ENCODE peak calls at places on chromosomes 7 and 10, in eight cellular contexts. One of them, this sample, is unnamed.

GRCh38 chr10:43386981-43387677 is 15.7 kb downstream of the FXYD4 start:
- DNase-seq in fibroblast of lung: no peak
- DNase-seq in GM23248: no peak
- DNase-seq in H9: no peak
- DNase-seq in IMR-90: no peak
- DNase-seq in HCT116: no peak
- DNase-seq in neuronal stem cell: no peak
- DNase-seq in hepatocyte: no peak
- DNase-seq in this sample: no peak

GRCh38 chr7:50660040-50660829 is 95.0 kb upstream of the DDC start:
- DNase-seq in fibroblast of lung: no peak
- DNase-seq in HCT116: no peak
- DNase-seq in neuronal stem cell: no peak
- DNase-seq in IMR-90: no peak
- DNase-seq in GM23248: no peak
- DNase-seq in hepatocyte: no peak
- DNase-seq in H9: no peak
- DNase-seq in this sample: peak; percentile 60

GRCh38 chr7:31696270-31696669 is 9.3 kb downstream of the PPP1R17 start:
- DNase-seq in neuronal stem cell: no peak
- DNase-seq in fibroblast of lung: no peak
- DNase-seq in H9: no peak
- DNase-seq in HCT116: no peak
- DNase-seq in GM23248: peak; percentile 42
- DNase-seq in hepatocyte: no peak
- DNase-seq in IMR-90: no peak
- DNase-seq in this sample: peak; percentile 67

GRCh38 chr7:2219606-2220005 is 13.1 kb downstream of the MAD1L1 start:
- DNase-seq in HCT116: no peak
- DNase-seq in IMR-90: no peak
- DNase-seq in GM23248: no peak
- DNase-seq in fibroblast of lung: no peak
- DNase-seq in hepatocyte: no peak
- DNase-seq in neuronal stem cell: no peak
- DNase-seq in H9: no peak
- DNase-seq in this sample: no peak

GRCh38 chr7:84614821-84615506 is 420.4 kb upstream of the SEMA3A start:
- DNase-seq in neuronal stem cell: no peak
- DNase-seq in H9: no peak
- DNase-seq in GM23248: peak; percentile 10
- DNase-seq in IMR-90: no peak
- DNase-seq in fibroblast of lung: peak; percentile 40
- DNase-seq in HCT116: peak; percentile 2
- DNase-seq in hepatocyte: no peak
- DNase-seq in this sample: no peak

GRCh38 chr10:62166331-62167154 is 102.1 kb downstream of the RTKN2 start:
- DNase-seq in neuronal stem cell: no peak
- DNase-seq in HCT116: no peak
- DNase-seq in H9: no peak
- DNase-seq in hepatocyte: no peak
- DNase-seq in IMR-90: peak; percentile 65
- DNase-seq in fibroblast of lung: peak; percentile 85
- DNase-seq in GM23248: peak; percentile 82
- DNase-seq in this sample: peak; percentile 89

GRCh38 chr10:3067045-3067858 is at the start of gene PFKP:
- DNase-seq in HCT116: no peak
- DNase-seq in neuronal stem cell: no peak
- DNase-seq in GM23248: peak; percentile 55
- DNase-seq in IMR-90: no peak
- DNase-seq in H9: peak; percentile 61
- DNase-seq in fibroblast of lung: no peak
- DNase-seq in hepatocyte: peak; percentile 44
- DNase-seq in this sample: peak; percentile 85

GRCh38 chr7:92602352-92603088 is 12.3 kb upstream of the FAM133B start:
- DNase-seq in H9: no peak
- DNase-seq in hepatocyte: no peak
- DNase-seq in GM23248: peak; percentile 52
- DNase-seq in IMR-90: peak; percentile 47
- DNase-seq in fibroblast of lung: no peak
- DNase-seq in HCT116: no peak
- DNase-seq in neuronal stem cell: no peak
- DNase-seq in this sample: no peak

GRCh38 chr7:19119901-19120486 is 2.6 kb upstream of the TWIST1 start:
- DNase-seq in GM23248: peak; percentile 65
- DNase-seq in hepatocyte: no peak
- DNase-seq in neuronal stem cell: no peak
- DNase-seq in IMR-90: no peak
- DNase-seq in fibroblast of lung: no peak
- DNase-seq in HCT116: no peak
- DNase-seq in H9: no peak
- DNase-seq in this sample: no peak

GRCh38 chr10:6244510-6244909 is 41.8 kb downstream of the PFKFB3 start:
- DNase-seq in IMR-90: no peak
- DNase-seq in GM23248: no peak
- DNase-seq in HCT116: no peak
- DNase-seq in fibroblast of lung: no peak
- DNase-seq in hepatocyte: no peak
- DNase-seq in neuronal stem cell: no peak
- DNase-seq in H9: no peak
- DNase-seq in this sample: no peak

GRCh38 chr7:150854066-150855000 is 2.0 kb downstream of the AOC1 start:
- DNase-seq in fibroblast of lung: no peak
- DNase-seq in HCT116: no peak
- DNase-seq in neuronal stem cell: no peak
- DNase-seq in H9: peak; percentile 15
- DNase-seq in hepatocyte: no peak
- DNase-seq in IMR-90: no peak
- DNase-seq in GM23248: no peak
- DNase-seq in this sample: no peak

GRCh38 chr10:118950190-118950658 is 79.3 kb upstream of the NANOS1 start:
- DNase-seq in GM23248: peak; percentile 40
- DNase-seq in HCT116: no peak
- DNase-seq in neuronal stem cell: no peak
- DNase-seq in hepatocyte: no peak
- DNase-seq in IMR-90: no peak
- DNase-seq in H9: peak; percentile 14
- DNase-seq in fibroblast of lung: no peak
- DNase-seq in this sample: no peak

GRCh38 chr10:93352638-93353383 is 129.3 kb downstream of the MYOF start:
- DNase-seq in IMR-90: peak; percentile 52
- DNase-seq in neuronal stem cell: peak; percentile 46
- DNase-seq in H9: no peak
- DNase-seq in hepatocyte: peak; percentile 68
- DNase-seq in HCT116: no peak
- DNase-seq in GM23248: peak; percentile 56
- DNase-seq in fibroblast of lung: peak; percentile 60
- DNase-seq in this sample: peak; percentile 69

GRCh38 chr7:28807396-28807994 is 150.6 kb downstream of the TRIL start:
- DNase-seq in fibroblast of lung: no peak
- DNase-seq in GM23248: no peak
- DNase-seq in neuronal stem cell: no peak
- DNase-seq in IMR-90: no peak
- DNase-seq in H9: no peak
- DNase-seq in HCT116: no peak
- DNase-seq in hepatocyte: no peak
- DNase-seq in this sample: no peak
- H3K4me2 ChIP-seq in fibroblast of lung: no peak overlapping the region
- H3K4me2 ChIP-seq in GM23248: no peak overlapping the region
- H3K4me2 ChIP-seq in neuronal stem cell: no peak overlapping the region
- H3K4me2 ChIP-seq in IMR-90: no peak overlapping the region
- H3K4me2 ChIP-seq in H9: no peak overlapping the region
- H3K4me2 ChIP-seq in HCT116: no peak overlapping the region
- H3K4me2 ChIP-seq in hepatocyte: no peak overlapping the region
- H3K4me2 ChIP-seq in this sample: no peak overlapping the region

GRCh38 chr10:21516270-21517131 is 9.0 kb downstream of the SKIDA1 start:
- DNase-seq in neuronal stem cell: no peak
- DNase-seq in hepatocyte: peak; percentile 87
- DNase-seq in GM23248: peak; percentile 85
- DNase-seq in H9: peak; percentile 74
- DNase-seq in IMR-90: peak; percentile 78
- DNase-seq in HCT116: no peak
- DNase-seq in fibroblast of lung: peak; percentile 78
- DNase-seq in this sample: peak; percentile 82

GRCh38 chr10:21518629-21519321 is 6.7 kb downstream of the SKIDA1 start:
- DNase-seq in IMR-90: peak; percentile 56
- DNase-seq in HCT116: no peak
- DNase-seq in hepatocyte: peak; percentile 52
- DNase-seq in neuronal stem cell: no peak
- DNase-seq in fibroblast of lung: no peak
- DNase-seq in GM23248: peak; percentile 62
- DNase-seq in H9: no peak
- DNase-seq in this sample: no peak

GRCh38 chr10:21517983-21518628 is 7.4 kb downstream of the SKIDA1 start:
- DNase-seq in HCT116: no peak
- DNase-seq in H9: no peak
- DNase-seq in IMR-90: peak; percentile 68
- DNase-seq in hepatocyte: no peak
- DNase-seq in neuronal stem cell: no peak
- DNase-seq in GM23248: peak; percentile 76
- DNase-seq in fibroblast of lung: peak; percentile 91
- DNase-seq in this sample: peak; percentile 68

GRCh38 chr10:21515581-21516269 is 9.8 kb downstream of the SKIDA1 start:
- DNase-seq in IMR-90: no peak
- DNase-seq in HCT116: no peak
- DNase-seq in H9: no peak
- DNase-seq in hepatocyte: no peak
- DNase-seq in fibroblast of lung: peak; percentile 54
- DNase-seq in neuronal stem cell: no peak
- DNase-seq in GM23248: no peak
- DNase-seq in this sample: no peak

DNA sequence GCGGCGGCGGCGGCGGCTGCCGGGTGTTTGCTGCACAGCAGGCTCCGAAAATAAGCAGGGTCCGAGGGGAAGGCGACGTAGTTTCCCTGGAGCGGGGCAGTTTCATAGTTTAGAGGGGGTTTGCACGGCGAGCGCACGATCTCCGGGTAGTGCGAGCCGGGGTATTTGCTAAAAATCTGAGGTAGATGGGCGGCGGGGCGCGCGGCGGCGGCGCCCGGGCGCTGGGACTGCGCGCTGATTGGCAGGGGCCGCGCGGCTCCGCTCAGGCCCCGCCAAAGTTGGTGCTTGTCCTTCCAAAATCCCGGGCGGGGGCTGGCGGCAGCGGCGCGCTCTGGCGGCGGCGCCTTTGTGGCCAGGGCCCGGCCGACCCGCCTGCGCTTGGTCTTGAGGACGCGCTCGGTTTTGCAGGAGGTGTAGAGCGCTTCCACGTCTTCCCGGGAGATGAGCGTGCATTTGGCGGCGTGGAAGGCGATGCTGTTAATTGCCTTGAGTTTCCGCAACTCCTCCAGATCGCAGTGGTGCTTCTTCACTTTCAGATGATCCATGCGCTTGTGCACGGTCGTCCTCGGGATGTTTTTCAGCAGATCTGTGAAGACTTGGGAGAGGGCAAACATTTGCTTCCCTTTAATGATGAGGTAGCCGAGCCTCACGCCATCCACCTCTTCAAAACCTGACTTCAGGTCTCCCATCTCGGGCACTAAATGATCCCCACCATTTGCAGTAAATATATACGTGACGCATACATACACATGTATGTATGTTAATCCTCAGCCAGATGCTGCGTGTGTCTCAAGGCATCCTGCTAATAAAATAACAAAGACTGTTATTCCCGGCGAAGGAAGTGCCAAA is 8.1 kb downstream of the SKIDA1 start:
- DNase-seq in H9: peak; percentile 79
- DNase-seq in GM23248: peak; percentile 76
- DNase-seq in fibroblast of lung: peak; percentile 72
- DNase-seq in hepatocyte: peak; percentile 52
- DNase-seq in IMR-90: peak; percentile 59
- DNase-seq in HCT116: no peak
- DNase-seq in neuronal stem cell: no peak
- DNase-seq in this sample: peak; percentile 77
- H2AFZ ChIP-seq in H9: no peak overlapping the region
- H2AFZ ChIP-seq in GM23248: peak overlapping the region; percentile 97
- H2AFZ ChIP-seq in fibroblast of lung: peak overlapping the region; percentile 50
- H2AFZ ChIP-seq in hepatocyte: peak overlapping the region; percentile 37
- H2AFZ ChIP-seq in IMR-90: peak overlapping the region; percentile 95
- H2AFZ ChIP-seq in HCT116: peak overlapping the region; percentile 82
- H2AFZ ChIP-seq in neuronal stem cell: no peak overlapping the region
- H2AFZ ChIP-seq in this sample: peak overlapping the region; percentile 87

GRCh38 chr7:101108330-101108857 is 18.5 kb upstream of the SERPINE1 start:
- DNase-seq in HCT116: no peak
- DNase-seq in neuronal stem cell: peak; percentile 39
- DNase-seq in hepatocyte: no peak
- DNase-seq in GM23248: no peak
- DNase-seq in H9: no peak
- DNase-seq in IMR-90: no peak
- DNase-seq in fibroblast of lung: peak; percentile 71
- DNase-seq in this sample: no peak

GRCh38 chr7:101112233-101112632 is 14.7 kb upstream of the SERPINE1 start:
- DNase-seq in fibroblast of lung: peak; percentile 91
- DNase-seq in hepatocyte: no peak
- DNase-seq in GM23248: no peak
- DNase-seq in neuronal stem cell: no peak
- DNase-seq in IMR-90: no peak
- DNase-seq in HCT116: no peak
- DNase-seq in H9: no peak
- DNase-seq in this sample: no peak

GRCh38 chr7:101108961-101109360 is 17.9 kb upstream of the SERPINE1 start:
- DNase-seq in IMR-90: no peak
- DNase-seq in GM23248: peak; percentile 46
- DNase-seq in fibroblast of lung: no peak
- DNase-seq in hepatocyte: no peak
- DNase-seq in neuronal stem cell: no peak
- DNase-seq in HCT116: no peak
- DNase-seq in H9: no peak
- DNase-seq in this sample: no peak

GRCh38 chr7:101111261-101111660 is 15.6 kb upstream of the SERPINE1 start:
- DNase-seq in IMR-90: no peak
- DNase-seq in neuronal stem cell: no peak
- DNase-seq in hepatocyte: no peak
- DNase-seq in HCT116: no peak
- DNase-seq in fibroblast of lung: no peak
- DNase-seq in GM23248: no peak
- DNase-seq in H9: no peak
- DNase-seq in this sample: no peak

DNA sequence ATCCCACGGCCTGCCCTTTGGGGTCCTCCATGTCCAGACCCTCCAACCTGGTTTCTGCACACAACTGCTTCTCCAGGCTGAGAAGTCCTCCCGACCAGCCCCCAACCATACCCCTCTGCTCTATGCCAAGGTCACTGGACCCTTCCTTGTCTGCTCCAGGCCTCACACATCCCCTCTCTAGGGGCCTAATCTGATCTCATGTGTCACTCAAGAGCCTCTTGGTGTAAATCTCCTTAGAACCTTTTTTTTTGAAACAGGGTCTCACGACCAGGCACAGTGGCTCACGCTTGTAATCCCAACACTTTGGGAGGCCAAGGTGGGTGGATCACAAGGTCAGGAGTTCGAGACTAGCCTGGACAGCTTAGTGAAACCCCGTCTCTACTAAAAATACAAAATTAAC is 17.5 kb upstream of the SERPINE1 start:
- DNase-seq in IMR-90: no peak
- DNase-seq in fibroblast of lung: no peak
- DNase-seq in HCT116: no peak
- DNase-seq in hepatocyte: no peak
- DNase-seq in H9: no peak
- DNase-seq in GM23248: no peak
- DNase-seq in neuronal stem cell: no peak
- DNase-seq in this sample: no peak
- H3K4me2 ChIP-seq in IMR-90: no peak overlapping the region
- H3K4me2 ChIP-seq in fibroblast of lung: no peak overlapping the region
- H3K4me2 ChIP-seq in HCT116: peak overlapping the region; percentile 25
- H3K4me2 ChIP-seq in hepatocyte: no peak overlapping the region
- H3K4me2 ChIP-seq in H9: no peak overlapping the region
- H3K4me2 ChIP-seq in GM23248: no peak overlapping the region
- H3K4me2 ChIP-seq in neuronal stem cell: no peak overlapping the region
- H3K4me2 ChIP-seq in this sample: no peak overlapping the region

GRCh38 chr7:27883726-27884125 is 143.8 kb downstream of the TAX1BP1 start:
- DNase-seq in hepatocyte: no peak
- DNase-seq in HCT116: no peak
- DNase-seq in GM23248: no peak
- DNase-seq in H9: no peak
- DNase-seq in fibroblast of lung: no peak
- DNase-seq in neuronal stem cell: no peak
- DNase-seq in IMR-90: peak; percentile 33
- DNase-seq in this sample: no peak
- H2AFZ ChIP-seq in hepatocyte: no peak overlapping the region
- H2AFZ ChIP-seq in HCT116: no peak overlapping the region
- H2AFZ ChIP-seq in GM23248: no peak overlapping the region
- H2AFZ ChIP-seq in H9: no peak overlapping the region
- H2AFZ ChIP-seq in fibroblast of lung: no peak overlapping the region
- H2AFZ ChIP-seq in neuronal stem cell: peak overlapping the region; percentile 83
- H2AFZ ChIP-seq in IMR-90: no peak overlapping the region
- H2AFZ ChIP-seq in this sample: no peak overlapping the region